ENCODE peak calls at places on chromosomes 4 and X, in eight cellular contexts. T is upper lobe of right lung, F is COLO829, P is HS-27A, D is progenitor cell of endocrine pancreas, E is stromal cell of bone marrow, Y is EL, G is left lobe of liver. V is an unnamed sample.

GRCh38 chr4:126965876-126966275 is 666.9 kb upstream of the INTU start:
- DNase-seq in T (no peak), F (no peak), P (no peak), D (no peak), E (no peak), Y (no peak), G (no peak), V (no peak)

GRCh38 chr4:142475663-142476062 is 370.4 kb downstream of the INPP4B start:
- DNase-seq in T (no peak), F (no peak), P (no peak), D (no peak), E (no peak), Y (peak; percentile 28), G (no peak), V (no peak)

GRCh38 chr4:114209589-114209988 is 230.1 kb upstream of the ARSJ start:
- DNase-seq in T (no peak), F (no peak), P (no peak), D (no peak), E (no peak), Y (no peak), G (no peak), V (no peak)

GRCh38 chrX:100654256-100654655 is 10.3 kb downstream of the SRPX2 start:
- DNase-seq in T (no peak), F (peak; percentile 14), P (no peak), D (no peak), E (no peak), Y (peak; percentile 30), G (no peak), V (no peak)

GRCh38 chr4:1365271-1366178 is 18.5 kb downstream of the UVSSA start:
- DNase-seq in T (peak; percentile 91), F (no peak), P (no peak), D (no peak), E (no peak), Y (no peak), G (no peak), V (peak; percentile 62)

GRCh38 chr4:89056953-89057398 is at the start of gene FAM13A:
- DNase-seq in T (peak; percentile 66), F (peak; percentile 83), P (peak; percentile 84), D (peak; percentile 45), E (peak; percentile 92), Y (peak; percentile 86), G (peak; percentile 70), V (no peak)

GRCh38 chrX:121479406-121479805 is 432.0 kb downstream of the GLUD2 start:
- DNase-seq in T (no peak), F (no peak), P (no peak), D (no peak), E (no peak), Y (peak; percentile 3), G (no peak), V (no peak)

GRCh38 chrX:40007746-40008705 is 89.7 kb downstream of the BCOR start:
- DNase-seq in T (no peak), F (no peak), P (no peak), D (no peak), E (no peak), Y (no peak), G (no peak), V (no peak)

GRCh38 chr4:74874785-74875367 is 58.0 kb upstream of the PARM1 start:
- DNase-seq in T (no peak), F (peak; percentile 69), P (peak; percentile 12), D (no peak), E (peak; percentile 62), Y (peak; percentile 63), G (no peak), V (no peak)

GRCh38 chr4:101232074-101232776 is 115.1 kb downstream of the PPP3CA start:
- DNase-seq in T (no peak), F (peak; percentile 32), P (peak; percentile 58), D (no peak), E (peak; percentile 89), Y (peak; percentile 83), G (no peak), V (no peak)

GRCh38 chr4:56049428-56050212 is 100.9 kb downstream of the CEP135 start:
- DNase-seq in T (peak; percentile 64), F (peak; percentile 72), P (no peak), D (peak; percentile 44), E (no peak), Y (peak; percentile 16), G (no peak), V (no peak)

GRCh38 chrX:95754411-95754810 is 930.2 kb upstream of the DIAPH2 start:
- DNase-seq in T (no peak), F (no peak), P (no peak), D (no peak), E (no peak), Y (no peak), G (no peak), V (no peak)

GRCh38 chrX:23907106-23907495 is 637 bp downstream of the APOO start:
- DNase-seq in T (no peak), F (no peak), P (no peak), D (no peak), E (no peak), Y (no peak), G (no peak), V (no peak)

GRCh38 chr4:20684852-20685763 is 15.2 kb upstream of the PACRGL start:
- DNase-seq in T (no peak), F (peak; percentile 9), P (no peak), D (no peak), E (no peak), Y (peak; percentile 25), G (no peak), V (no peak)

GRCh38 chr4:81314196-81314896 is 99.3 kb upstream of the PRKG2 start:
- DNase-seq in T (no peak), F (no peak), P (peak; percentile 8), D (no peak), E (peak; percentile 6), Y (peak; percentile 1), G (peak; percentile 47), V (no peak)

GRCh38 chr4:5678977-5679376 is 29.4 kb downstream of the EVC2 start:
- DNase-seq in T (no peak), F (no peak), P (no peak), D (no peak), E (no peak), Y (peak; percentile 67), G (no peak), V (no peak)

GRCh38 chr4:1515763-1516162 is 109.5 kb upstream of the NKX1-1 start:
- DNase-seq in T (peak; percentile 34), F (no peak), P (no peak), D (no peak), E (no peak), Y (no peak), G (no peak), V (peak; percentile 71)

GRCh38 chrX:135295238-135295943 is 13.9 kb upstream of the ETDC start:
- DNase-seq in T (peak; percentile 65), F (no peak), P (no peak), D (peak; percentile 26), E (peak; percentile 4), Y (peak; percentile 56), G (no peak), V (no peak)

GRCh38 chr4:138938371-138938699 is 77.2 kb upstream of the NOCT start:
- DNase-seq in T (no peak), F (peak; percentile 51), P (no peak), D (no peak), E (no peak), Y (peak; percentile 55), G (no peak), V (no peak)

GRCh38 chr4:94413085-94413685 is 38.6 kb upstream of the PDLIM5 start:
- DNase-seq in T (no peak), F (no peak), P (no peak), D (no peak), E (no peak), Y (peak; percentile 14), G (no peak), V (no peak)

GRCh38 chr4:72275381-72275780 is 243.6 kb downstream of the NPFFR2 start:
- DNase-seq in T (no peak), F (no peak), P (no peak), D (no peak), E (no peak), Y (no peak), G (no peak), V (no peak)

GRCh38 chr4:111641813-111642579 is 503.3 kb upstream of the FAM241A start:
- DNase-seq in T (no peak), F (peak; percentile 85), P (peak; percentile 55), D (peak; percentile 43), E (peak; percentile 73), Y (peak; percentile 83), G (peak; percentile 61), V (no peak)

GRCh38 chrX:12223650-12224049 is 85.4 kb downstream of the FRMPD4 start:
- DNase-seq in T (no peak), F (no peak), P (no peak), D (no peak), E (no peak), Y (peak; percentile 70), G (no peak), V (no peak)

GRCh38 chrX:2692221-2693122 is 1.4 kb downstream of the CD99 start:
- DNase-seq in T (no peak), F (no peak), P (no peak), D (no peak), E (no peak), Y (peak; percentile 70), G (no peak), V (no peak)

GRCh38 chr4:62225972-62226371 is 1025.8 kb downstream of the ADGRL3 start:
- DNase-seq in T (no peak), F (no peak), P (no peak), D (no peak), E (no peak), Y (no peak), G (no peak), V (no peak)

GRCh38 chr4:161767116-161767515 is 396.7 kb downstream of the FSTL5 start:
- DNase-seq in T (no peak), F (no peak), P (peak; percentile 3), D (no peak), E (no peak), Y (peak; percentile 0), G (no peak), V (no peak)

GRCh38 chrX:71911731-71912050 is 1.0 kb downstream of the NHSL2 start:
- DNase-seq in T (no peak), F (no peak), P (no peak), D (no peak), E (no peak), Y (peak; percentile 4), G (no peak), V (no peak)

GRCh38 chr4:145735330-145735638 is 55.3 kb downstream of the C4orf51 start:
- DNase-seq in T (no peak), F (peak; percentile 76), P (peak; percentile 97), D (no peak), E (peak; percentile 66), Y (peak; percentile 96), G (no peak), V (no peak)

GRCh38 chr4:6688879-6689505 is 4.7 kb upstream of the S100P start:
- DNase-seq in T (no peak), F (peak; percentile 93), P (peak; percentile 64), D (peak; percentile 47), E (peak; percentile 85), Y (peak; percentile 95), G (peak; percentile 54), V (peak; percentile 92)

GRCh38 chr4:102713096-102713495 is 47.7 kb downstream of the MANBA start:
- DNase-seq in T (no peak), F (no peak), P (peak; percentile 27), D (no peak), E (no peak), Y (peak; percentile 61), G (no peak), V (no peak)

GRCh38 chr4:123892368-123892961 is 495.9 kb downstream of the SPRY1 start:
- DNase-seq in T (no peak), F (no peak), P (no peak), D (no peak), E (no peak), Y (no peak), G (no peak), V (no peak)

GRCh38 chr4:8533274-8533865 is 46.8 kb upstream of the GPR78 start:
- DNase-seq in T (no peak), F (no peak), P (no peak), D (no peak), E (no peak), Y (no peak), G (no peak), V (peak; percentile 4)

GRCh38 chrX:39654183-39654925 is 443.4 kb downstream of the BCOR start:
- DNase-seq in T (no peak), F (no peak), P (no peak), D (no peak), E (no peak), Y (no peak), G (no peak), V (no peak)

GRCh38 chr4:38078590-38079381 is 118.6 kb downstream of the PTTG2 start:
- DNase-seq in T (no peak), F (no peak), P (peak; percentile 9), D (no peak), E (no peak), Y (peak; percentile 73), G (no peak), V (no peak)